ENCODE peak calls at places on chromosomes 7 and 10, in ten cellular contexts. E, M, S, C, L, A, H, R, Q and I are unnamed samples.

GRCh38 chr10:101116754-101117153 is 14.3 kb upstream of the TLX1 start:
- DNase-seq in E (no peak), A (no peak), L (no peak), C (no peak), R (no peak), M (no peak), Q (no peak), H (no peak), S (no peak), I (no peak)

GRCh38 chr10:11006428-11006825 is 11.2 kb upstream of the CELF2 start:
- DNase-seq in L (no peak), R (no peak), M (no peak), C (no peak), E (no peak), S (no peak), Q (no peak), A (no peak), H (no peak), I (no peak)

GRCh38 chr7:119572132-119572531 is 700.8 kb upstream of the KCND2 start:
- DNase-seq in R (no peak), S (no peak), M (no peak), Q (no peak), L (no peak), E (no peak), H (no peak), C (no peak), A (peak; percentile 45), I (no peak)

GRCh38 chr10:112221545-112221944 is 38.0 kb upstream of the GPAM start:
- DNase-seq in E (no peak), H (no peak), C (no peak), L (no peak), Q (no peak), M (no peak), S (no peak), A (no peak), R (no peak), I (no peak)

GRCh38 chr7:75010036-75010435 is 45.5 kb downstream of the CASTOR2 start:
- DNase-seq in M (no peak), Q (no peak), H (no peak), C (no peak), A (no peak), L (no peak), R (no peak), S (no peak), E (no peak), I (no peak)

GRCh38 chr7:44184874-44185446 is 4.3 kb downstream of the GCK start:
- DNase-seq in E (no peak), L (no peak), C (no peak), M (no peak), A (no peak), Q (no peak), H (no peak), R (no peak), S (no peak), I (no peak)

GRCh38 chr10:65556006-65556405 is 1369.8 kb upstream of the LRRTM3 start:
- DNase-seq in Q (no peak), R (no peak), C (no peak), H (no peak), S (no peak), A (no peak), E (no peak), L (no peak), M (no peak), I (no peak)

GRCh38 chr10:96305019-96305418 is 785 bp downstream of the DNTT start:
- DNase-seq in R (no peak), A (no peak), C (no peak), Q (peak; percentile 56), S (no peak), M (no peak), L (no peak), H (no peak), E (no peak), I (no peak)

GRCh38 chr7:99308461-99309074 is 17.1 kb upstream of the ARPC1A start:
- DNase-seq in L (no peak), H (no peak), S (no peak), Q (peak; percentile 34), R (no peak), C (no peak), M (no peak), E (no peak), A (no peak), I (no peak)

GRCh38 chr10:29736325-29737208 is 101.8 kb upstream of the SVIL start:
- DNase-seq in E (no peak), A (no peak), L (no peak), M (no peak), H (peak; percentile 17), C (no peak), Q (peak; percentile 25), R (no peak), S (peak; percentile 84), I (peak; percentile 1)

GRCh38 chr7:20153999-20154398 is 63.2 kb downstream of the MACC1 start:
- DNase-seq in L (no peak), Q (no peak), H (no peak), S (no peak), E (no peak), C (no peak), R (peak; percentile 59), A (no peak), M (no peak), I (no peak)

GRCh38 chr10:44947356-44948152 is 12.0 kb upstream of the RASSF4 start:
- DNase-seq in M (no peak), R (no peak), S (no peak), H (no peak), Q (no peak), L (no peak), E (no peak), C (peak; percentile 22), A (no peak), I (no peak)

GRCh38 chr7:116843373-116843772 is 19.0 kb upstream of the CAPZA2 start:
- DNase-seq in L (no peak), C (no peak), A (no peak), E (no peak), R (no peak), S (no peak), M (no peak), H (no peak), Q (no peak), I (no peak)

GRCh38 chr10:73655257-73655989 is 406 bp downstream of the SYNPO2L start:
- DNase-seq in S (no peak), C (no peak), Q (no peak), H (no peak), L (no peak), E (no peak), M (no peak), A (no peak), R (no peak), I (no peak)

GRCh38 chr7:75920431-75921161 is 5.6 kb downstream of the POR start:
- DNase-seq in A (no peak), Q (peak; percentile 52), L (no peak), M (no peak), H (no peak), C (no peak), S (no peak), R (no peak), E (no peak), I (no peak)

GRCh38 chr7:70553364-70553763 is 578.6 kb upstream of the GALNT17 start:
- DNase-seq in A (peak; percentile 40), R (no peak), M (no peak), H (no peak), S (no peak), Q (no peak), E (no peak), L (no peak), C (no peak), I (no peak)

GRCh38 chr7:33671521-33672262 is 233.6 kb upstream of the BMPER start:
- DNase-seq in C (no peak), R (no peak), Q (no peak), E (no peak), M (no peak), S (no peak), H (no peak), L (no peak), A (no peak), I (no peak)

GRCh38 chr10:65348637-65349036 is 1577.2 kb upstream of the LRRTM3 start:
- DNase-seq in S (no peak), C (no peak), R (no peak), E (no peak), A (no peak), Q (no peak), H (no peak), L (no peak), M (no peak), I (no peak)

GRCh38 chr10:17430647-17431355 is 23.6 kb downstream of the ST8SIA6 start:
- DNase-seq in E (no peak), R (peak; percentile 61), A (peak; percentile 26), M (no peak), L (peak; percentile 66), Q (peak; percentile 70), S (peak; percentile 70), C (peak; percentile 59), H (peak; percentile 32), I (peak; percentile 20)

GRCh38 chr10:121291828-121292227 is 306.4 kb downstream of the FGFR2 start:
- DNase-seq in E (no peak), H (no peak), C (no peak), A (no peak), S (no peak), M (no peak), R (no peak), Q (no peak), L (no peak), I (no peak)

GRCh38 chr10:2917926-2918325 is 149.4 kb upstream of the PFKP start:
- DNase-seq in S (no peak), E (no peak), Q (no peak), L (no peak), C (no peak), H (no peak), M (no peak), A (no peak), R (no peak), I (no peak)

GRCh38 chr7:147756290-147756689 is 834.3 kb upstream of the C7orf33 start:
- DNase-seq in H (no peak), M (no peak), R (no peak), S (peak; percentile 19), A (no peak), E (no peak), L (no peak), C (no peak), Q (no peak), I (no peak)

GRCh38 chr10:98374176-98374969 is 40.6 kb downstream of the PYROXD2 start:
- DNase-seq in A (no peak), H (no peak), M (no peak), Q (no peak), C (peak; percentile 22), E (no peak), L (no peak), R (peak; percentile 44), S (no peak), I (no peak)

GRCh38 chr7:8443871-8444756 is 10.7 kb downstream of the NXPH1 start:
- DNase-seq in C (no peak), M (no peak), R (no peak), S (peak; percentile 78), E (no peak), Q (no peak), H (no peak), L (no peak), A (no peak), I (no peak)

GRCh38 chr7:157457355-157458253 is 120.8 kb downstream of the DNAJB6 start:
- DNase-seq in L (no peak), E (no peak), Q (no peak), R (no peak), C (no peak), M (no peak), S (peak; percentile 30), H (no peak), A (no peak), I (no peak)